ENCODE peak calls at places on chromosomes 13 and 19, in five cellular contexts. B, T, P, Y and X are unnamed samples.
A peak's percentile ranks its signal among the peaks of the same experiment; 100 is the strongest.

GRCh38 chr19:30861896-30862295 is 487.3 kb downstream of the TSHZ3 start:
- DNase-seq in B (no peak), T (no peak), P (no peak), Y (no peak), X (no peak)

GRCh38 chr13:34161829-34162544 is 344.0 kb downstream of the RFC3 start:
- DNase-seq in B (peak; percentile 43), T (no peak), P (no peak), Y (no peak), X (peak; percentile 37)

GRCh38 chr13:44050450-44051063 is 170.9 kb downstream of the LACC1 start:
- DNase-seq in B (no peak), T (no peak), P (no peak), Y (no peak), X (peak; percentile 4)

GRCh38 chr19:5023128-5023571 is 54.2 kb downstream of the KDM4B start:
- DNase-seq in B (no peak), T (no peak), P (no peak), Y (no peak), X (no peak)

GRCh38 chr13:34419025-34419424 is 523.0 kb upstream of the NBEA start:
- DNase-seq in B (no peak), T (no peak), P (no peak), Y (no peak), X (no peak)

GRCh38 chr19:45999653-46000121 is 4.4 kb downstream of the CCDC61 start:
- DNase-seq in B (no peak), T (peak; percentile 33), P (no peak), Y (no peak), X (no peak)

GRCh38 chr13:99972190-99972731 is 694 bp upstream of the ZIC5 start:
- DNase-seq in B (no peak), T (no peak), P (no peak), Y (no peak), X (no peak)

GRCh38 chr13:105442941-105443340 is 1092.5 kb downstream of the EFNB2 start:
- DNase-seq in B (peak; percentile 95), T (no peak), P (peak; percentile 40), Y (no peak), X (peak; percentile 24)

GRCh38 chr19:13797870-13798269 is 2.6 kb downstream of the ZSWIM4 start:
- DNase-seq in B (no peak), T (no peak), P (no peak), Y (no peak), X (no peak)

GRCh38 chr13:28449826-28450773 is 44.8 kb downstream of the FLT1 start:
- DNase-seq in B (no peak), T (no peak), P (no peak), Y (no peak), X (no peak)

GRCh38 chr19:55178781-55179569 is 1.1 kb downstream of the SYT5 start:
- DNase-seq in B (no peak), T (peak; percentile 80), P (no peak), Y (peak; percentile 92), X (no peak)

GRCh38 chr19:49057636-49058234 is at the start of gene CGB7:
- DNase-seq in B (no peak), T (peak; percentile 63), P (peak; percentile 67), Y (peak; percentile 86), X (no peak)

GRCh38 chr19:1452802-1453524 is 3.0 kb downstream of the APC2 start:
- DNase-seq in B (no peak), T (no peak), P (no peak), Y (no peak), X (no peak)

GRCh38 chr19:1451916-1452801 is 2.2 kb downstream of the APC2 start:
- DNase-seq in B (no peak), T (no peak), P (no peak), Y (no peak), X (no peak)

GRCh38 chr19:1455336-1456120 is 5.6 kb downstream of the APC2 start:
- DNase-seq in B (no peak), T (no peak), P (peak; percentile 40), Y (peak; percentile 83), X (no peak)

GRCh38 chr19:1455002-1455335 is 5.0 kb downstream of the APC2 start:
- DNase-seq in B (no peak), T (no peak), P (no peak), Y (no peak), X (no peak)

GRCh38 chr19:1453525-1454371 is 3.8 kb downstream of the APC2 start:
- DNase-seq in B (no peak), T (no peak), P (no peak), Y (no peak), X (no peak)
- TF ChIP-seq CTCF in B (no peak), T (no peak), P (no peak), Y (no peak), X (no peak)

DNA sequence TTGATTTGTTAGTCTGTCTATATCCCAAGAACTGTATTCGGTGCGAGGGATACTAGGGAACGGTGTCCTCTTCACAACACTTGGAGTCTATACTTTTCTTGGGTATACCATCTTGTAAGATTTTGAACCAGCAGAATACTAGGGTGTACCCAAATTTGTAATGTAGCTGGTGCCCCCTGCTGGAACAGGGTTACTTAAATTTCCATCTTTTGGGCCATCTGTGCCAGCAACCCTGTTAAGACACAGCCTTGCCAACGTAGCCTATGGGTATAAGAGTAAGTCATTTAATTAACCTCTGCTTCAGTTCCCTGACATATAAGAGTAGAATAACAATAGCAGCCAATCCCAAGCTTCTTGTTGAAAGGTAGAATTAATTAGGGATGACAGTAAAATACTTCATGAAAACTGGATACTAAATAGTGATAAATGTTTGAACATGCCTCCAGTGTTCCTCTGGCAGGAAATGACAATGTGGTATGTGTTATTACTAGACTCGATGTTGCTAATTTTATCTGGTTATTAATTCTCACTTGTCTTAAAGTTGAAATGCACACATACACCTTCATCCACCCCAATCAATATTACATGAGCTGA is 607.6 kb downstream of the FGF9 start:
- DNase-seq in B (peak; percentile 18), T (peak; percentile 68), P (peak; percentile 32), Y (no peak), X (no peak)
- TF ChIP-seq CTCF in B (peak; percentile 65), T (peak; percentile 34), P (no peak), Y (peak; percentile 54), X (no peak)

GRCh38 chr13:45121421-45121820 is 1.1 kb downstream of the GTF2F2 start:
- DNase-seq in B (no peak), T (no peak), P (no peak), Y (no peak), X (no peak)
- TF ChIP-seq CTCF in B (peak; percentile 44), T (peak; percentile 21), P (no peak), Y (no peak), X (peak; percentile 13)

DNA sequence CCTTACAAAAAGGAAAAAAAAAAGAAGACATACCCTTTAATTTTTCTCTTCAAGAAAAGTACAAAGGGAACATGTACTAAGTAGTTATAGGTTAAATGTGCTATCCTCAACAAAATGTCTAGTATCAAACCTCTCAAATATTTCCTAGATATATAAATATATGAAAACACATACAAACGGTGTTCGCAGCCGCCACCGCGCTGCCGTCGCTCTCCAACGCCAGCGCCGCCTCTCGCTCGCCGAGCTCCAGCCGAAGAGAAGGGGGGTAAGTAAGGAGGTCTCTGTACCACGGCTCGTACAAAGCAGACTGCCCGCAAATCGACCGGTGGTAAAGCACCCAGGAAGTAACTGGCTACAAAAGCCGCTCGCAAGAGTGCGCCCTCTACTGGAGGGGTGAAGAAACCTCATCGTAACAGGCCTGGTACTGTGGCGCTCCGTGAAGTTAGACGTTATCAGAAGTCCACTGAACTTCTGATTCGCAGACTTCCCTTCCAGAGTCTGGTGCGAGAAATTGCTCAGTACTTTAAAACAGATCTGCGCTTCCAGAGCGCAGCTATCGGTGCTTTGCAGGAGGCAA is 192.1 kb downstream of the DACH1 start:
- DNase-seq in B (no peak), T (no peak), P (no peak), Y (no peak), X (no peak)
- TF ChIP-seq CTCF in B (peak; percentile 6), T (peak; percentile 58), P (no peak), Y (no peak), X (no peak)